ENCODE peak calls at places on chromosome 17, in five cellular contexts. H is right atrium auricular region, I is fibroblast of lung, R is A549, M is fibroblast of mammary gland. Y is an unnamed sample.

GRCh38 chr17:2691965-2692780 is 19.4 kb downstream of the CLUH start:
- DNase-seq in M (no peak), R (no peak), H (no peak), I (no peak), Y (no peak)

GRCh38 chr17:19301274-19301946 is 61.1 kb downstream of the B9D1 start:
- DNase-seq in M (no peak), I (no peak), H (no peak), R (no peak), Y (no peak)

GRCh38 chr17:13209091-13209490 is 191.3 kb upstream of the ELAC2 start:
- DNase-seq in H (no peak), I (peak), R (no peak), M (peak), Y (peak)

GRCh38 chr17:54795046-54795445 is 105.6 kb upstream of the TOM1L1 start:
- DNase-seq in I (no peak), R (no peak), H (no peak), M (no peak), Y (no peak)

GRCh38 chr17:64387145-64387473 is 3.6 kb downstream of the PECAM1 start:
- DNase-seq in M (no peak), R (no peak), I (no peak), H (no peak), Y (no peak)

GRCh38 chr17:37478187-37478586 is 11.5 kb upstream of the DUSP14 start:
- DNase-seq in M (peak), R (no peak), I (peak), H (peak), Y (peak)

GRCh38 chr17:47812146-47812920 is 9.3 kb downstream of the OSBPL7 start:
- DNase-seq in M (no peak), R (no peak), H (no peak), I (no peak), Y (no peak)

GRCh38 chr17:17056167-17056562 is 13.9 kb downstream of the MPRIP start:
- DNase-seq in R (no peak), M (no peak), H (no peak), I (no peak), Y (no peak)

GRCh38 chr17:44216173-44216572 is 3.3 kb downstream of the UBTF start:
- DNase-seq in M (no peak), I (no peak), H (no peak), R (no peak), Y (no peak)

GRCh38 chr17:78125138-78125913 is 3.2 kb downstream of the TMC6 start:
- DNase-seq in R (no peak), M (no peak), I (no peak), H (no peak), Y (no peak)

GRCh38 chr17:19250421-19251141 is 13.4 kb downstream of the EPN2 start:
- DNase-seq in I (no peak), M (peak), R (no peak), H (no peak), Y (peak)

GRCh38 chr17:12256380-12256995 is 235.8 kb downstream of the MAP2K4 start:
- DNase-seq in R (peak), H (no peak), M (peak), I (peak), Y (peak)

GRCh38 chr17:162689-163088 is 18.8 kb downstream of the DOC2B start:
- DNase-seq in M (no peak), H (no peak), I (no peak), R (no peak), Y (no peak)

GRCh38 chr17:165939-166338 is 15.5 kb downstream of the DOC2B start:
- DNase-seq in M (no peak), I (no peak), H (no peak), R (no peak), Y (no peak)

GRCh38 chr17:161481-161880 is 20.0 kb downstream of the DOC2B start:
- DNase-seq in H (no peak), R (no peak), I (no peak), M (no peak), Y (no peak)

GRCh38 chr17:164536-165235 is 16.8 kb downstream of the DOC2B start:
- DNase-seq in H (peak), R (peak), M (peak), I (peak), Y (peak)

GRCh38 chr17:163514-164103 is 17.8 kb downstream of the DOC2B start:
- DNase-seq in M (no peak), R (no peak), H (no peak), I (no peak), Y (no peak)
- TF ChIP-seq CTCF in M (no peak), R (peak), H (no peak), I (no peak), Y (peak)

GRCh38 chr17:8632087-8632486 is 1.6 kb upstream of the MYH10 start:
- DNase-seq in R (no peak), I (no peak), M (no peak), H (no peak), Y (no peak)

GRCh38 chr17:8630227-8630801 is at the start of gene MYH10:
- DNase-seq in H (no peak), M (no peak), I (no peak), R (no peak), Y (no peak)

GRCh38 chr17:8631554-8631877 is 991 bp upstream of the MYH10 start:
- DNase-seq in R (no peak), M (peak), I (no peak), H (no peak), Y (no peak)

GRCh38 chr17:8629371-8630226 is 926 bp downstream of the MYH10 start:
- DNase-seq in M (peak), I (peak), H (no peak), R (peak), Y (no peak)

DNA sequence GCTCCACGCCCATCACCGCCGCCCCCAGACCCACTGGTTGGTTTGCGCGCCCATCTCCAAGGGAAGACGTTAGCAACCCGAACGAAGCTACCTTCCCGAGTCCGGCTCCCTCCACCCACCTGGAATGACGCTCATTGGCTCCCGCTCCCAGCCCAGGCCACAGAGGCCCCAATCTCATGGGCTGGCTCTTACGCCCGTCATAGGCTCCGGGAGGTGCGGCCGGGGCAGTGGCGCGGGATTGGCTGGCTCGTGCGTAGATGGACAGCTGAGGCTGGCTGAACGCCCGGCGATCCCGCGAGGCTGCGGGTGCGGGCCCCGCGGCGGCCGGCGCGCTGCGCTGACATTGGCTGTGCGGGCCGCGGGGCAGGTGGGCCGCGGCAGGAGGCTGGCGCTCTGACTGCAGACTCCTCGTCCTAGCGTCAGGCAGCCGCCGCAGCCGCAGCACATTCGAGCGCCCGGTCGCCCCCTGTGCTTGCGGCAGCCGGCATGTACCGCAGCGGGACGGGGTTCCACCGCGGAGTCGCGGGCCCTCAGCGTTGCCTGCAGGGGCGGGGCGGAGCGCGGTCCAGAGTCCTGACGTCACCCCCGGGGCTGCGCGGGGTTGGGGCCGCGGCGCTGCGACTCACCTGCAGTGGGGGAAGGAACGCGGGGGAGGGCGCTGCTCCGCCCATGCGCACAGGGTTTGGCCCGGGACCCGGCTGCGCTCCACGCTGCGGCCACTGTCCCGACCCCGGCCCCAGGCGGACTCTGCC is 453 bp upstream of the MYH10 start:
- DNase-seq in H (peak), M (peak), R (peak), I (peak), Y (peak)
- TF ChIP-seq CTCF in H (peak), M (no peak), R (peak), I (no peak), Y (no peak)

DNA sequence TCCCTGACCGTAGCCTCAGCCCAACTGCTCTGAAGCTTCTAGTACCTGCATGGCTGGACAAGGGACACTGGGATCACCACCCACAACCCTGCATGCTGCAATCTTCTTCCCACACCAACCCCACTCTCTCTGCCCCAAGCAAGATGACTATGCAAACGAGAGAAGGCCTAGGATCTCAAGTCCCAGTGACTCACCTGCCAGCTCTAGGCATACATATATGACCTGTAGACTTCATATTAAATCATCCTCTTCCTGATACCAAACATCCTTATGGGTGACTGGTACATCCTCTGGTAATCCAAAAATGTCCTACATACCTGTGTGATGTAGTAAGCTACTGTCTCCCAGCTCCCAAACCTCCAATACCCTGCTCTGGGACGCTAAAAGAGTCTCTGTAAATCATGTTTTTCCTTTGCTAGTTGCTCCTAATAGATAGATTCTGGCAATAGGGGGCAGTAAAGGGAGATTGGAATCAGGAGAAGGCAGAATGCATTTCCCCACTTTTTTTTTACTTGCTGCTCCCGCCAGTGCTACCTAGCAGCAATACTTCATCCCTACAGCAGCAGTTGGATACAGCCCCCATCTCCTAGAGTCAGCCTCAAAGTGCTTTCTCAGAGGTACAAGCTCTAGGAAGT is 43.4 kb upstream of the SOX9 start:
- DNase-seq in R (no peak), M (no peak), H (peak), I (no peak), Y (no peak)
- TF ChIP-seq CTCF in R (no peak), M (no peak), H (no peak), I (no peak), Y (no peak)

DNA sequence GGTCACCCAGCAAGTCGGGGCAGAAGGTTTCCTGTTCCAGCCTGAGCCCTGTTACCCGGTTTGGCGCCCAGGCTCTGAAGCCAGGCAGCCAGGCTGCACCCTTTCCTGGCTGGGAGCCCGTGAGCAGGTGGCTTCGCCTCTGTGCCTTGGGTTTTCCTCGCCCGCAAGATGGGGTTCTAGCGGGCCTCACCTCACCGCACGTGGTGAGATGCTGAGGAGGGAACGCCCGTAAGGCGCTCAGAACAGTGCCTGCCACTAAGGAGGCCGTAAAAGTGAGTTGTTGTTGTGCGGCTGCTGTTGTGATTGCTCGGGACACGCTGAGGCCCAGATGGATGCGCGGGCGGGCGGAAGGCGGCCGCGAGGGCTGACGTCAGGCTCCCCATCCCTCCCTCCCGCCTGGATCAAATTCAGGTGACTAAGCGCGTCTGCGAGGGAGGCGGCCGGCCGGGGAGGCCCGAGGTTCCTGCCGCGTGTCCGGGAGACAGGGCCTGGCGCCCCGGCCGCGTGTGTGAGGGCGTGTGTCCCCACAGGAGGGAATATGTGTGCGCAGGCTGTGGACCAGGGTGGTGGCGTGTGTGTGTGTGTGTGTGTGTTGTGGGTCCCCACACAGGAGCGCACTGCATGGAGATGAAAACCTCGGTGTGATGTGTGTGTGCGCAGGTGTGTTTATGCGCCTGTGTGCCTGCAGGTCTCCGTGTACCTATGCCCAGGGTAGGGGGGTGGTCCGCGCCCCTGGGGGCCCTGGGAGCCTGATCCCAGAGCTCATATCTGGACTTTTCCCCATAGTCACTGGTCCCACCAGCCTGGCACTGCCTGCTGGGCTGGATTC is 4.3 kb downstream of the CAMKK1 start:
- DNase-seq in M (peak), H (peak), I (peak), R (no peak), Y (peak)
- TF ChIP-seq CTCF in M (no peak), H (no peak), I (no peak), R (no peak), Y (no peak)

DNA sequence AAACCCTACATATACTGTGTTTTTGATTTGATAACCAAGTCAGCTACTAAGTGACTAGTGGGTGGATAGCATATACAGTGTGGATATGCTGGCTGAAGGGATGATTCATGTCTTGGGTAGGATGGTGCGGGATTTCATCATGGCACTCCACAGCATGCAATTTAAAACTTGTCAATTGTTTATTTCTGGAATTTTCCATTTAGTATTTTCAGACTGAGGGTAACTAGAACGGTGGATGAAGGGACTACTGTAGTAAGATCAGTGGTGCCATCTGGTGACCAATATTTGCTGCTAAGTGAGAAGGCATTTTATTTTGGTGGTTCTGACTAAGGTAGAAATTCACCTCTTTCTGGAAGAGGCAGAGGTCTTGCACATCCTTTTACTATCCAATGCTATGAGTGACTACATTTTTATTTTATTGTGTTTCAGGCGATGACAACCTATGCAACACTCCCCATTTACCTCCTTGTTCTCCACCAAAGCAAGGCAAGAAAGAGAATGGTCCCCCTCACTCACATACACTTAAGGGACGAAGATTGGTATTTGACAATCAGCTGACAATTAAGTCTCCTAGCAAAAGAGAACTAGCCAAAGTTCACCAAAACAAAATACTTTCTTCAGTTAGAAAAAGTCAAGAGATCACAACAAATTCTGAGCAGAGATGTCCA is 3.1 kb downstream of the CDC6 start:
- DNase-seq in M (peak), I (peak), R (peak), H (no peak), Y (peak)
- TF ChIP-seq CTCF in M (peak), I (peak), R (peak), H (peak), Y (peak)

GRCh38 chr17:18167421-18167820 is 16.2 kb upstream of the ALKBH5 start:
- DNase-seq in M (no peak), H (no peak), I (no peak), R (no peak), Y (no peak)

GRCh38 chr17:18172528-18173278 is 10.9 kb upstream of the ALKBH5 start:
- DNase-seq in M (no peak), H (no peak), I (peak), R (no peak), Y (no peak)

GRCh38 chr17:18163528-18163927 is 20.1 kb upstream of the ALKBH5 start:
- DNase-seq in H (no peak), M (no peak), R (no peak), I (no peak), Y (no peak)

GRCh38 chr17:18161226-18162094 is 22.2 kb upstream of the ALKBH5 start:
- DNase-seq in M (no peak), H (no peak), I (no peak), R (no peak), Y (no peak)

GRCh38 chr17:18166894-18167293 is 16.7 kb upstream of the ALKBH5 start:
- DNase-seq in I (no peak), R (peak), H (no peak), M (peak), Y (peak)
- TF ChIP-seq CTCF in I (no peak), R (no peak), H (no peak), M (peak), Y (no peak)

GRCh38 chr17:40503154-40503553 is 1.7 kb upstream of the TNS4 start:
- DNase-seq in M (no peak), R (no peak), I (no peak), H (no peak), Y (no peak)
- TF ChIP-seq CTCF in M (no peak), R (no peak), I (no peak), H (no peak), Y (no peak)

GRCh38 chr17:42016952-42017865 is at the start of gene DNAJC7:
- DNase-seq in I (peak), R (peak), M (peak), H (peak), Y (peak)
- TF ChIP-seq CTCF in I (no peak), R (no peak), M (no peak), H (peak), Y (no peak)